ENCODE peak calls at places on chromosomes 13 and 19, in four cellular contexts. Q is stimulated activated effector memory CD8-positive, alpha-beta T cell treated with anti-CD3 and anti-CD28 coated beads, Interleukin-12 subunit alpha, Interleukin-12 subunit beta, amount 100 ng/mL, for 72 hours; I is NCI-H2029 treated with DMSO at 0.1 percent for 48 hours; W is nephron progenitor cell. O is an unnamed sample.

GRCh38 chr19:31354919-31355318 is 5.7 kb upstream of the TSHZ3 start:
- DNase-seq in Q (no peak), I (no peak), W (peak), O (no peak)

GRCh38 chr13:52848455-52849190 is at the start of gene PCDH8:
- DNase-seq in Q (no peak), I (peak), W (peak), O (peak)

GRCh38 chr19:45607071-45608029 is 5.3 kb upstream of the GPR4 start:
- DNase-seq in Q (peak), I (no peak), W (peak), O (peak)

GRCh38 chr19:55624109-55625003 is at the start of gene ZNF784:
- DNase-seq in Q (peak), I (peak), W (peak), O (peak)

GRCh38 chr19:17293605-17294004 is 9.6 kb downstream of the ABHD8 start:
- DNase-seq in Q (no peak), I (no peak), W (no peak), O (no peak)

GRCh38 chr19:18456974-18457373 is 19.0 kb upstream of the ISYNA1 start:
- DNase-seq in Q (no peak), I (no peak), W (no peak), O (no peak)

GRCh38 chr13:48369988-48370387 is 42.9 kb downstream of the LPAR6 start:
- DNase-seq in Q (no peak), I (no peak), W (no peak), O (no peak)

GRCh38 chr13:97659602-97660001 is 225.6 kb downstream of the RAP2A start:
- DNase-seq in Q (no peak), I (no peak), W (peak), O (peak)

GRCh38 chr13:91106565-91106964 is 240.9 kb upstream of the MIR17HG start:
- DNase-seq in Q (no peak), I (no peak), W (no peak), O (no peak)

GRCh38 chr13:109743706-109744453 is 42.5 kb downstream of the IRS2 start:
- DNase-seq in Q (no peak), I (no peak), W (no peak), O (no peak)

GRCh38 chr19:39833464-39834286 is at the start of gene DYRK1B:
- DNase-seq in Q (peak), I (peak), W (peak), O (peak)

GRCh38 chr13:57137631-57138030 is 3.1 kb upstream of the PRR20A start:
- DNase-seq in Q (no peak), I (no peak), W (no peak), O (no peak)

GRCh38 chr13:62611343-62611742 is 1195.7 kb upstream of the PCDH20 start:
- DNase-seq in Q (no peak), I (no peak), W (no peak), O (no peak)

GRCh38 chr19:42424345-42424707 is 2.9 kb downstream of the LIPE start:
- DNase-seq in Q (no peak), I (no peak), W (no peak), O (no peak)

GRCh38 chr19:743168-743687 is 7.7 kb upstream of the MISP start:
- DNase-seq in Q (no peak), I (peak), W (no peak), O (peak)

GRCh38 chr19:16627194-16627927 is 643 bp downstream of the MED26 start:
- DNase-seq in Q (peak), I (no peak), W (peak), O (no peak)

GRCh38 chr19:3403489-3404323 is 37.3 kb downstream of the NFIC start:
- DNase-seq in Q (no peak), I (no peak), W (no peak), O (no peak)

GRCh38 chr19:45419396-45419795 is 4.3 kb downstream of the ERCC1 start:
- DNase-seq in Q (no peak), I (no peak), W (no peak), O (no peak)

GRCh38 chr13:31073859-31074718 is 87.6 kb downstream of the HSPH1 start:
- DNase-seq in Q (peak), I (no peak), W (no peak), O (no peak)

GRCh38 chr19:4695224-4695731 is 25.1 kb upstream of the MYDGF start:
- DNase-seq in Q (no peak), I (peak), W (no peak), O (no peak)

GRCh38 chr19:543912-544608 is at the start of gene GZMM:
- DNase-seq in Q (peak), I (no peak), W (no peak), O (no peak)

GRCh38 chr13:58480011-58480410 is 848.5 kb downstream of the PCDH17 start:
- DNase-seq in Q (no peak), I (no peak), W (no peak), O (no peak)

GRCh38 chr19:2804156-2805004 is 15.3 kb upstream of the ZNF554 start:
- DNase-seq in Q (no peak), I (no peak), W (no peak), O (no peak)

GRCh38 chr13:99894105-99894504 is 77.5 kb downstream of the ZIC5 start:
- DNase-seq in Q (no peak), I (no peak), W (no peak), O (no peak)

GRCh38 chr13:20514866-20515265 is 10.8 kb downstream of the CRYL1 start:
- DNase-seq in Q (no peak), I (no peak), W (no peak), O (no peak)

GRCh38 chr13:35923347-35923746 is 207.8 kb downstream of the DCLK1 start:
- DNase-seq in Q (no peak), I (no peak), W (no peak), O (no peak)

GRCh38 chr19:8831832-8832131 is 322 bp downstream of the ZNF558 start:
- DNase-seq in Q (no peak), I (no peak), W (no peak), O (no peak)

GRCh38 chr19:6241680-6242079 is 38.1 kb downstream of the MLLT1 start:
- DNase-seq in Q (no peak), I (no peak), W (no peak), O (no peak)

GRCh38 chr13:30346159-30346788 is 38.9 kb upstream of the KATNAL1 start:
- DNase-seq in Q (peak), I (no peak), W (no peak), O (no peak)

GRCh38 chr19:18833849-18834643 is 2.3 kb downstream of the UPF1 start:
- DNase-seq in Q (no peak), I (peak), W (no peak), O (no peak)

GRCh38 chr19:20422616-20423205 is 142.9 kb downstream of the ZNF737 start:
- DNase-seq in Q (no peak), I (no peak), W (no peak), O (no peak)